ENCODE peak calls at places on chromosomes 7 and 10, in four cellular contexts. Q is WTC11, F is HepG2, P is K562. N is an unnamed sample.
A peak's percentile ranks its signal among the peaks of the same experiment; 100 is the strongest.

GRCh38 chr10:91909178-91909677 is at the start of gene FGFBP3:
- DNase-seq in Q (peak; percentile 61), F (peak; percentile 34), P (peak; percentile 76), N (no peak)

GRCh38 chr7:44678468-44679179 is 70.0 kb upstream of the ZMIZ2 start:
- DNase-seq in Q (no peak), F (peak; percentile 83), P (no peak), N (no peak)

GRCh38 chr10:67487199-67487598 is 208.8 kb downstream of the CTNNA3 start:
- DNase-seq in Q (no peak), F (no peak), P (no peak), N (no peak)

GRCh38 chr7:98555403-98555802 is 61.7 kb upstream of the NPTX2 start:
- DNase-seq in Q (no peak), F (no peak), P (no peak), N (no peak)

GRCh38 chr7:76325092-76325491 is 22.6 kb downstream of the HSPB1 start:
- DNase-seq in Q (no peak), F (no peak), P (no peak), N (no peak)

GRCh38 chr10:120475844-120476791 is 19.1 kb downstream of the PLPP4 start:
- DNase-seq in Q (no peak), F (no peak), P (no peak), N (no peak)

GRCh38 chr10:34697366-34698247 is 117.5 kb downstream of the PARD3 start:
- DNase-seq in Q (no peak), F (no peak), P (no peak), N (no peak)

GRCh38 chr7:25034136-25034535 is 54.2 kb upstream of the OSBPL3 start:
- DNase-seq in Q (no peak), F (no peak), P (no peak), N (no peak)

GRCh38 chr10:69696073-69696731 is 66.2 kb downstream of the FAM241B start:
- DNase-seq in Q (peak; percentile 58), F (peak; percentile 70), P (peak; percentile 65), N (no peak)

GRCh38 chr7:139737221-139738100 is 40.3 kb downstream of the HIPK2 start:
- DNase-seq in Q (no peak), F (no peak), P (no peak), N (no peak)

GRCh38 chr7:36037121-36037662 is 115.9 kb upstream of the EEPD1 start:
- DNase-seq in Q (no peak), F (no peak), P (peak; percentile 11), N (no peak)

GRCh38 chr7:151721694-151722093 is 155.2 kb downstream of the PRKAG2 start:
- DNase-seq in Q (no peak), F (no peak), P (peak; percentile 35), N (no peak)

GRCh38 chr7:1678571-1679325 is 8.7 kb downstream of the ELFN1 start:
- DNase-seq in Q (no peak), F (no peak), P (no peak), N (no peak)

GRCh38 chr7:89316584-89316983 is 521.0 kb upstream of the TEX47 start:
- DNase-seq in Q (no peak), F (no peak), P (no peak), N (no peak)

GRCh38 chr10:86798636-86799035 is 42.2 kb downstream of the BMPR1A start:
- DNase-seq in Q (no peak), F (no peak), P (no peak), N (peak; percentile 57)

GRCh38 chr7:135179321-135179925 is 8.9 kb upstream of the CYREN start:
- DNase-seq in Q (no peak), F (no peak), P (no peak), N (no peak)

GRCh38 chr7:3955751-3956696 is 655.0 kb downstream of the SDK1 start:
- DNase-seq in Q (no peak), F (no peak), P (no peak), N (peak; percentile 19)

GRCh38 chr7:15433154-15433553 is 128.7 kb downstream of the AGMO start:
- DNase-seq in Q (no peak), F (no peak), P (no peak), N (no peak)

GRCh38 chr7:78787854-78788253 is 665.6 kb downstream of the MAGI2 start:
- DNase-seq in Q (no peak), F (no peak), P (no peak), N (no peak)

GRCh38 chr7:98228801-98229200 is 17.6 kb downstream of the BHLHA15 start:
- DNase-seq in Q (no peak), F (no peak), P (no peak), N (no peak)

GRCh38 chr10:35639651-35640311 is 2.3 kb downstream of the FZD8 start:
- DNase-seq in Q (peak; percentile 60), F (no peak), P (no peak), N (no peak)

GRCh38 chr10:70619271-70620019 is 16.9 kb upstream of the PRF1 start:
- DNase-seq in Q (no peak), F (no peak), P (peak; percentile 88), N (no peak)

GRCh38 chr7:68246189-68246633 is 1249.6 kb downstream of the TYW1 start:
- DNase-seq in Q (peak; percentile 58), F (no peak), P (no peak), N (no peak)

GRCh38 chr7:22781230-22781711 is 41.4 kb downstream of the TOMM7 start:
- DNase-seq in Q (no peak), F (no peak), P (peak; percentile 40), N (no peak)

GRCh38 chr10:58177362-58177947 is 90.2 kb downstream of the IPMK start:
- DNase-seq in Q (no peak), F (peak; percentile 15), P (peak; percentile 21), N (no peak)

GRCh38 chr10:94292448-94293118 is 70.2 kb downstream of the NOC3L start:
- DNase-seq in Q (no peak), F (no peak), P (no peak), N (no peak)

GRCh38 chr7:24836084-24836483 is 78.8 kb upstream of the GSDME start:
- DNase-seq in Q (no peak), F (no peak), P (no peak), N (peak; percentile 76)

GRCh38 chr10:119688033-119688508 is 36.9 kb downstream of the BAG3 start:
- DNase-seq in Q (no peak), F (peak; percentile 54), P (peak; percentile 30), N (no peak)

GRCh38 chr10:30124706-30125105 is 65.3 kb upstream of the JCAD start:
- DNase-seq in Q (no peak), F (no peak), P (no peak), N (no peak)

DNA sequence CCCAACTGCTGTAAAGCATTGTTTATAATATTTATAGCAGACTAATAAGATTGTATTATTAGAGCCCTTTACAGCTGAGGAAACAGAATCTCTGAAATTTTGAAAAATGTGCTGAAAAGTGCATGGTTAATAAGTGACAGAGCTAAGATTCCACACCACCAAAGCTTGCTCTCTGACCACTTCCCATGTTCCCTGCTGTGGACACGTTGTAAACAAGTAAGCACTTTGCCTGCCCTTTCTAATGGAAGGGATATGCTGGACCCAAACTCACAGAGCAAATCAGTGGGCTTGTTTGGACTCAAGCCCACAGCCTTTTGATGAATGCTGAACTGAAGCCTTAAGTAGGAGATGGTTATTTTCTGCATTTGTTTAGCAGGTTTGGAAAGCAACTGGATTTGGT is 214.0 kb upstream of the TMEM72 start:
- DNase-seq in Q (no peak), F (peak; percentile 13), P (no peak), N (no peak)
- TF ChIP-seq CBFB in Q (no peak), F (no peak), P (no peak), N (no peak)

GRCh38 chr7:85186521-85187241 is at the start of gene SEMA3D:
- DNase-seq in Q (peak; percentile 87), F (peak; percentile 12), P (peak; percentile 7), N (no peak)
- TF ChIP-seq CBFB in Q (no peak), F (no peak), P (no peak), N (no peak)

GRCh38 chr7:158741294-158741666 is 36.7 kb upstream of the NCAPG2 start:
- DNase-seq in Q (no peak), F (no peak), P (no peak), N (no peak)

GRCh38 chr7:158742065-158742821 is 37.6 kb upstream of the NCAPG2 start:
- DNase-seq in Q (no peak), F (no peak), P (no peak), N (no peak)

GRCh38 chr7:158738841-158739240 is 34.2 kb upstream of the NCAPG2 start:
- DNase-seq in Q (no peak), F (no peak), P (no peak), N (no peak)

GRCh38 chr7:158740657-158741293 is 36.2 kb upstream of the NCAPG2 start:
- DNase-seq in Q (no peak), F (no peak), P (peak; percentile 90), N (no peak)

DNA sequence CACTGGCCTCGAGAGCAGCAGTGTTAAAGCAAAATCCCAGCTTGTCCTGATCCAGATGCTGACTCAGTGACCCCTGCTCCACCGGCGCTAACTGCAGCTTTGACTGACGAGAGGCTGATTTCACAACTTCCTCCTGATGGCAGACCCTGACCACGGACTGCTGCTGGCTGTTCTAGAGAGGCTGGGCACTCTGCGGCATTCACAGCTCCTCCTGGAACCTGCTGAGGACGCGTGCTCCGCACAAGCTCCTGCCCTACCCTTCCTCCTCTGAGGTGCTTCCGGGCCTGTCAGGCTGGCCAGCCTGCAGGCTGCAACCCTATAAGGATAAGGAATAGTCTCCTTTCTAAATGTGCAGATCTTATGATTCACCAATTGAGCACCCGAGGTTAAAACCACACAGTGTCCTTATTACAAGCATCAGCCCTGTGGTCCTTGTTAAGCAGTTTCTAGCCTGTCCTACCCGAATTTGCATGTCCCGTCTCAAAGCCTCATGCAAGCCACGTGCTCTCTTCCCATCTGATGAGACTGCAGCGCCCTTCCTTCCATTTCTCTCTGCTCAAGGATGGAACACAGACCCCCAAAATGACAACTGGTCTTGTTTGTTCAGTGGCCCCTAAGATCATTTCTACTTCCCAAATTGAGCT is 35.5 kb upstream of the NCAPG2 start:
- DNase-seq in Q (no peak), F (no peak), P (peak; percentile 58), N (no peak)
- TF ChIP-seq CBFB in Q (no peak), F (no peak), P (no peak), N (no peak)

DNA sequence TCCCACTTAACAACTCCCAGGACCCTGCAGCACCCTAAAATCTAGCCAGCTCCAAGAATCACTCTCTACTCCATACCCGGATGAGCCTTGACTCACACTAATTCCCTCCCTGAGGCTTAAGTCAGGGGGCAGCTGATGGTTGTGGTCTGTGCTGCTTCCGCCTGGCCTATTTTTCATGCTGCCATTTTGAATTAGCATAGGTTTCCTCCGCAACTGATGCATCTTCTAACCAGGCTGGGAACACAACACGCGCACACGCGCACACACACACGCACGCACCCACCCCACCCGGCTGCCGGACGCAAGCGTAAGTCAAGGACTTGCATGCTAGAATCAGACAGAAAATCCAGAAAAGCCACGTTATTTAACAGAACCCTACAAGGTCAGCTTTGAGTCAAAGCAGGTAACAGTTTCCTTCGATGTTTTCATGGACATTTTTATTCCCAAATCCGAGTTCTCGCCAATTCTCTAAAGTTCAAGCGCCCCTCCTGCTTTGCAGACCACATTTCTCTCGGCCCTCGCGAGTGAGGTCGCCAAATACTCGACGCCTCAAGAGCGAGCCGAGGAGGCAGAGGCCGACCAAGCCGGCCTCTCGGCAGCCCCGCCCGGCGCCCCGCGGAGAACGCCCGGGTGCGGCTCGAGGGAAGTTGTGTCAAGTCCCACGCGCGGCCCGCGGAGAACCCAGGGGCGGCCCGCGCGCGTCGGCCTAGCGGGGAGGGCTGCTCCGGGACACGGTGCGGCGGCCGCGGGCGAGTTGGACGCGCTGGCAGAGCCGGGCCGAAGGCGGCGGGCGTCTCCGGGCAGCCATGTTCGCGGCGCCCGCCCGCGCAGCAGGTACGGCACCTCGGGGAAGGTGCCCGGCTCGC is 977 bp downstream of the SCRN1 start:
- DNase-seq in Q (peak; percentile 31), F (peak; percentile 57), P (no peak), N (peak; percentile 63)
- TF ChIP-seq CBFB in Q (peak; percentile 35), F (no peak), P (no peak), N (peak; percentile 43)